ENCODE peak calls at places on chromosomes 13 and 19, in six cellular contexts. I is Peyer's patch, O is ascending aorta, C is tibial nerve, K is heart right ventricle, Z is foreskin fibroblast. G is an unnamed sample.
A peak's percentile ranks its signal among the peaks of the same experiment; 100 is the strongest.

GRCh38 chr13:74204606-74205312 is 70.6 kb upstream of the KLF12 start:
- DNase-seq in I (no peak), O (no peak), C (no peak), K (no peak), Z (no peak), G (no peak)

GRCh38 chr13:107365466-107366215 is 797.7 kb upstream of the ARGLU1 start:
- DNase-seq in I (no peak), O (no peak), C (no peak), K (no peak), Z (no peak), G (peak; percentile 61)

GRCh38 chr13:22235285-22235949 is 564.5 kb downstream of the FGF9 start:
- DNase-seq in I (no peak), O (no peak), C (no peak), K (no peak), Z (no peak), G (no peak)

GRCh38 chr19:18601875-18602274 is 4.7 kb downstream of the CRLF1 start:
- DNase-seq in I (no peak), O (no peak), C (no peak), K (no peak), Z (no peak), G (no peak)

GRCh38 chr19:23817519-23817918 is 58.8 kb upstream of the ZNF681 start:
- DNase-seq in I (no peak), O (no peak), C (no peak), K (peak; percentile 21), Z (peak; percentile 2), G (peak; percentile 56)

GRCh38 chr13:86447479-86447878 is 648.3 kb upstream of the SLITRK6 start:
- DNase-seq in I (no peak), O (no peak), C (no peak), K (no peak), Z (no peak), G (no peak)

GRCh38 chr19:50377051-50377441 is 789 bp downstream of the NR1H2 start:
- DNase-seq in I (peak; percentile 72), O (no peak), C (no peak), K (no peak), Z (no peak), G (no peak)

GRCh38 chr13:35810286-35810685 is 320.9 kb downstream of the DCLK1 start:
- DNase-seq in I (no peak), O (no peak), C (no peak), K (no peak), Z (no peak), G (no peak)

GRCh38 chr13:111490611-111491010 is 170.2 kb downstream of the TEX29 start:
- DNase-seq in I (no peak), O (peak; percentile 45), C (no peak), K (no peak), Z (no peak), G (no peak)

GRCh38 chr13:34853161-34853560 is 88.9 kb upstream of the NBEA start:
- DNase-seq in I (no peak), O (no peak), C (no peak), K (no peak), Z (no peak), G (no peak)

GRCh38 chr13:113991191-113991669 is 17.4 kb upstream of the C13orf46 start:
- DNase-seq in I (no peak), O (no peak), C (no peak), K (peak; percentile 8), Z (peak; percentile 57), G (no peak)

GRCh38 chr13:49859568-49859967 is 67.1 kb upstream of the KPNA3 start:
- DNase-seq in I (no peak), O (no peak), C (no peak), K (no peak), Z (peak; percentile 97), G (peak; percentile 73)

GRCh38 chr13:43221611-43222010 is 198.2 kb downstream of the DNAJC15 start:
- DNase-seq in I (no peak), O (no peak), C (no peak), K (no peak), Z (peak; percentile 34), G (no peak)

GRCh38 chr13:30679483-30680330 is 55.6 kb upstream of the ALOX5AP start:
- DNase-seq in I (no peak), O (no peak), C (no peak), K (no peak), Z (peak; percentile 55), G (peak; percentile 55)

GRCh38 chr13:62125451-62125850 is 709.8 kb upstream of the PCDH20 start:
- DNase-seq in I (no peak), O (no peak), C (no peak), K (no peak), Z (no peak), G (no peak)

GRCh38 chr13:46850214-46850613 is 46.6 kb downstream of the HTR2A start:
- DNase-seq in I (no peak), O (no peak), C (no peak), K (no peak), Z (no peak), G (no peak)

GRCh38 chr19:46394398-46394797 is 19.0 kb downstream of the CCDC8 start:
- DNase-seq in I (no peak), O (no peak), C (no peak), K (no peak), Z (no peak), G (no peak)

GRCh38 chr13:91544723-91545122 is 146.3 kb downstream of the GPC5 start:
- DNase-seq in I (no peak), O (no peak), C (no peak), K (no peak), Z (no peak), G (no peak)

GRCh38 chr13:113275387-113275786 is 21.7 kb upstream of the LAMP1 start:
- DNase-seq in I (peak; percentile 63), O (no peak), C (no peak), K (no peak), Z (peak; percentile 86), G (peak; percentile 61)

GRCh38 chr19:18438331-18439024 is 545 bp upstream of the ISYNA1 start:
- DNase-seq in I (no peak), O (peak; percentile 86), C (no peak), K (peak; percentile 77), Z (peak; percentile 41), G (peak; percentile 94)

GRCh38 chr19:32322541-32322940 is 22.9 kb upstream of the ZNF507 start:
- DNase-seq in I (peak; percentile 79), O (no peak), C (no peak), K (no peak), Z (no peak), G (no peak)

GRCh38 chr19:6047741-6048231 is 62.5 kb downstream of the RFX2 start:
- DNase-seq in I (peak; percentile 40), O (no peak), C (no peak), K (no peak), Z (peak; percentile 72), G (peak; percentile 34)

GRCh38 chr19:38486731-38487336 is 53.3 kb downstream of the RYR1 start:
- DNase-seq in I (no peak), O (no peak), C (no peak), K (no peak), Z (no peak), G (no peak)

GRCh38 chr19:8224394-8225145 is 15.4 kb downstream of the CERS4 start:
- DNase-seq in I (no peak), O (no peak), C (peak; percentile 62), K (peak; percentile 30), Z (no peak), G (no peak)

GRCh38 chr13:94369862-94370491 is 109.5 kb downstream of the DCT start:
- DNase-seq in I (no peak), O (no peak), C (no peak), K (no peak), Z (no peak), G (peak; percentile 18)

GRCh38 chr19:1942078-1942933 is 1.3 kb downstream of the CSNK1G2 start:
- DNase-seq in I (peak; percentile 82), O (peak; percentile 89), C (peak; percentile 38), K (peak; percentile 65), Z (peak; percentile 82), G (peak; percentile 86)
- TF ChIP-seq CTCF in I (no peak), O (no peak), C (peak; percentile 21), K (no peak), Z (no peak), G (no peak)

GRCh38 chr13:20129076-20129475 is 31.8 kb downstream of the GJA3 start:
- DNase-seq in I (no peak), O (no peak), C (no peak), K (no peak), Z (no peak), G (no peak)
- H3K4me3 ChIP-seq in I (no peak overlapping the region), O (no peak overlapping the region), C (no peak overlapping the region), K (no peak overlapping the region), Z (no peak overlapping the region), G (no peak overlapping the region)

GRCh38 chr13:82370306-82370705 is 1512.0 kb downstream of the SLITRK1 start:
- DNase-seq in I (no peak), O (no peak), C (no peak), K (no peak), Z (peak; percentile 12), G (no peak)

DNA sequence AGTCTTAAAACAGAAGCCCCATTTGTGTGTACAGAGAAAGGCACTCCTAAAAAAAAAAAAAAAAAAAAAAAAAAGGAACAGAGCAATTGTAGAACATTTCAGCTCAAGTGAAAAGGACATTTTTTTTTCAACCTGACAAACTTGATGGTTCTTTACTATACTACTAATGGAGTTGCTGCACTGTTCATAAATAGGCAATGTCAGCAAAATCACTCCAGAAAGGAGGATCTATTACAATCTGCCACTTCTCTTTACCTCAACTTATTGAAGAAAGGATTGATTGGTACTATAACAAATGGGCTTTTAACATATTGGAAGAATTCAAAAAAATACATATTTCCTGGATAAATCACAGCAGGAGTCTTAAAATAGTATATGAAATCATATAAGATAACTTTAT is 1517.7 kb downstream of the SLITRK1 start:
- DNase-seq in I (no peak), O (no peak), C (no peak), K (no peak), Z (no peak), G (no peak)
- TF ChIP-seq CTCF in I (no peak), O (no peak), C (no peak), K (no peak), Z (no peak), G (no peak)

GRCh38 chr19:57653689-57654088 is 15.0 kb upstream of the ZSCAN4 start:
- DNase-seq in I (no peak), O (no peak), C (no peak), K (no peak), Z (no peak), G (no peak)

GRCh38 chr19:57656346-57656745 is 12.4 kb upstream of the ZSCAN4 start:
- DNase-seq in I (no peak), O (no peak), C (no peak), K (no peak), Z (no peak), G (no peak)

GRCh38 chr19:57655443-57655842 is 13.3 kb upstream of the ZSCAN4 start:
- DNase-seq in I (no peak), O (no peak), C (no peak), K (no peak), Z (no peak), G (no peak)

GRCh38 chr19:57648336-57649003 is 15.5 kb downstream of the ZNF211 start:
- DNase-seq in I (no peak), O (no peak), C (no peak), K (no peak), Z (no peak), G (no peak)

GRCh38 chr19:57651654-57651996 is 17.1 kb upstream of the ZSCAN4 start:
- DNase-seq in I (no peak), O (no peak), C (no peak), K (no peak), Z (no peak), G (no peak)
- H3K4me3 ChIP-seq in I (peak overlapping the region; percentile 3), O (no peak overlapping the region), C (no peak overlapping the region), K (no peak overlapping the region), Z (no peak overlapping the region), G (no peak overlapping the region)

DNA sequence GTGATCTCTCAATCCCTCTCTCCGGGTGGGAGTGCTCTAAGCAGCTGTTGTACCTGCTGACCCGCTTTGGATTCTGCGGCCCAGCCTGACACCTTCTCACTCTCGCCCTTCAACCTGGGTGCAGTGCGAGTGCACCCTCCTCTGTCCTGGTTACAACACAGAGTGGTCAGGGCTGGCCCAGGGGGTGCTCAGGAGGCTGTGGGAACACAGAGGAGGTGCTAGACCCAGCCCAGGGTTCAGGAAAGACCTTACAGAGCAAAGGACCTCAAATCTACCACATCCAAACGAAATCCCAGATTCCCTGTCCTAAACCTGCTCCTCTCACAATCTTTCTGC is 23.7 kb downstream of the ZNF175 start:
- DNase-seq in I (no peak), O (no peak), C (no peak), K (no peak), Z (no peak), G (no peak)
- TF ChIP-seq CTCF in I (no peak), O (no peak), C (no peak), K (no peak), Z (no peak), G (no peak)

G was measured in fibroblast of villous mesenchyme.